ENCODE peak calls at places on chromosomes 13 and 19, in eight cellular contexts. One of them, this sample, is unnamed.

GRCh38 chr13:37869756-37870488 is at the start of gene TRPC4:
- DNase-seq in mucosa of descending colon: peak; percentile 29
- DNase-seq in lower lobe of right lung: peak; percentile 41
- DNase-seq in PC-3: peak; percentile 54
- DNase-seq in epithelial cell of esophagus: peak; percentile 75
- DNase-seq in brain microvascular endothelial cell: peak; percentile 79
- DNase-seq in mammary epithelial cell: peak; percentile 58
- DNase-seq in lung: no peak
- DNase-seq in this sample: peak; percentile 73

GRCh38 chr13:102772042-102772425 is 1.6 kb downstream of the TEX30 start:
- DNase-seq in mucosa of descending colon: no peak
- DNase-seq in mammary epithelial cell: no peak
- DNase-seq in lung: no peak
- DNase-seq in brain microvascular endothelial cell: no peak
- DNase-seq in PC-3: no peak
- DNase-seq in epithelial cell of esophagus: no peak
- DNase-seq in lower lobe of right lung: no peak
- DNase-seq in this sample: no peak

GRCh38 chr19:49546825-49547565 is 19.2 kb downstream of the RCN3 start:
- DNase-seq in brain microvascular endothelial cell: peak; percentile 83
- DNase-seq in PC-3: peak; percentile 99
- DNase-seq in epithelial cell of esophagus: peak; percentile 88
- DNase-seq in mucosa of descending colon: peak; percentile 95
- DNase-seq in lung: peak; percentile 74
- DNase-seq in lower lobe of right lung: no peak
- DNase-seq in mammary epithelial cell: peak; percentile 72
- DNase-seq in this sample: peak; percentile 95

GRCh38 chr13:39036212-39036611 is 1.7 kb downstream of the PROSER1 start:
- DNase-seq in brain microvascular endothelial cell: no peak
- DNase-seq in PC-3: peak; percentile 26
- DNase-seq in lung: no peak
- DNase-seq in mammary epithelial cell: peak; percentile 37
- DNase-seq in lower lobe of right lung: no peak
- DNase-seq in epithelial cell of esophagus: peak; percentile 48
- DNase-seq in mucosa of descending colon: peak; percentile 33
- DNase-seq in this sample: peak; percentile 44

GRCh38 chr13:70736622-70737317 is 628.5 kb upstream of the KLHL1 start:
- DNase-seq in epithelial cell of esophagus: no peak
- DNase-seq in brain microvascular endothelial cell: no peak
- DNase-seq in mammary epithelial cell: no peak
- DNase-seq in mucosa of descending colon: no peak
- DNase-seq in lung: no peak
- DNase-seq in PC-3: no peak
- DNase-seq in lower lobe of right lung: no peak
- DNase-seq in this sample: no peak

GRCh38 chr19:45569619-45570421 is 14.8 kb downstream of the OPA3 start:
- DNase-seq in brain microvascular endothelial cell: no peak
- DNase-seq in mammary epithelial cell: no peak
- DNase-seq in PC-3: peak; percentile 56
- DNase-seq in mucosa of descending colon: peak; percentile 84
- DNase-seq in lung: peak; percentile 53
- DNase-seq in epithelial cell of esophagus: peak; percentile 54
- DNase-seq in lower lobe of right lung: peak; percentile 67
- DNase-seq in this sample: peak; percentile 46

GRCh38 chr13:105573134-105573533 is 962.3 kb downstream of the EFNB2 start:
- DNase-seq in mammary epithelial cell: peak; percentile 12
- DNase-seq in mucosa of descending colon: no peak
- DNase-seq in brain microvascular endothelial cell: no peak
- DNase-seq in PC-3: peak; percentile 43
- DNase-seq in lower lobe of right lung: no peak
- DNase-seq in epithelial cell of esophagus: peak; percentile 40
- DNase-seq in lung: no peak
- DNase-seq in this sample: peak; percentile 13

GRCh38 chr19:6947745-6948144 is 60.4 kb downstream of the ADGRE1 start:
- DNase-seq in brain microvascular endothelial cell: peak; percentile 12
- DNase-seq in mucosa of descending colon: no peak
- DNase-seq in mammary epithelial cell: no peak
- DNase-seq in lower lobe of right lung: no peak
- DNase-seq in epithelial cell of esophagus: peak; percentile 3
- DNase-seq in lung: no peak
- DNase-seq in PC-3: peak; percentile 64
- DNase-seq in this sample: peak; percentile 22

GRCh38 chr13:78753457-78753856 is 94.5 kb upstream of the OBI1 start:
- DNase-seq in lung: no peak
- DNase-seq in mammary epithelial cell: no peak
- DNase-seq in mucosa of descending colon: no peak
- DNase-seq in lower lobe of right lung: no peak
- DNase-seq in epithelial cell of esophagus: no peak
- DNase-seq in brain microvascular endothelial cell: no peak
- DNase-seq in PC-3: no peak
- DNase-seq in this sample: no peak

GRCh38 chr13:111431241-111431640 is 110.8 kb downstream of the TEX29 start:
- DNase-seq in lower lobe of right lung: no peak
- DNase-seq in lung: no peak
- DNase-seq in mammary epithelial cell: no peak
- DNase-seq in epithelial cell of esophagus: no peak
- DNase-seq in mucosa of descending colon: no peak
- DNase-seq in PC-3: no peak
- DNase-seq in brain microvascular endothelial cell: no peak
- DNase-seq in this sample: no peak

GRCh38 chr13:41495044-41495443 is 37.7 kb downstream of the RGCC start:
- DNase-seq in lung: no peak
- DNase-seq in PC-3: no peak
- DNase-seq in mammary epithelial cell: no peak
- DNase-seq in epithelial cell of esophagus: no peak
- DNase-seq in brain microvascular endothelial cell: no peak
- DNase-seq in mucosa of descending colon: no peak
- DNase-seq in lower lobe of right lung: no peak
- DNase-seq in this sample: no peak

GRCh38 chr13:50400930-50401553 is 385.8 kb downstream of the KCNRG start:
- DNase-seq in lung: no peak
- DNase-seq in epithelial cell of esophagus: peak; percentile 88
- DNase-seq in brain microvascular endothelial cell: peak; percentile 73
- DNase-seq in mucosa of descending colon: no peak
- DNase-seq in lower lobe of right lung: no peak
- DNase-seq in PC-3: no peak
- DNase-seq in mammary epithelial cell: peak; percentile 89
- DNase-seq in this sample: peak; percentile 84

GRCh38 chr13:96780105-96780504 is 214.2 kb downstream of the OXGR1 start:
- DNase-seq in mucosa of descending colon: no peak
- DNase-seq in mammary epithelial cell: no peak
- DNase-seq in brain microvascular endothelial cell: peak; percentile 6
- DNase-seq in epithelial cell of esophagus: peak; percentile 19
- DNase-seq in lung: no peak
- DNase-seq in PC-3: peak; percentile 25
- DNase-seq in lower lobe of right lung: no peak
- DNase-seq in this sample: peak; percentile 21

GRCh38 chr19:55454787-55455243 is 6.6 kb downstream of the ISOC2 start:
- DNase-seq in mucosa of descending colon: peak; percentile 46
- DNase-seq in PC-3: peak; percentile 68
- DNase-seq in lung: no peak
- DNase-seq in epithelial cell of esophagus: peak; percentile 59
- DNase-seq in brain microvascular endothelial cell: no peak
- DNase-seq in lower lobe of right lung: no peak
- DNase-seq in mammary epithelial cell: peak; percentile 27
- DNase-seq in this sample: peak; percentile 54

GRCh38 chr19:7792286-7792685 is 29.2 kb downstream of the CLEC4M start:
- DNase-seq in epithelial cell of esophagus: peak; percentile 33
- DNase-seq in lower lobe of right lung: no peak
- DNase-seq in brain microvascular endothelial cell: peak; percentile 5
- DNase-seq in lung: no peak
- DNase-seq in PC-3: peak; percentile 76
- DNase-seq in mammary epithelial cell: peak; percentile 17
- DNase-seq in mucosa of descending colon: no peak
- DNase-seq in this sample: peak; percentile 18

GRCh38 chr13:73465629-73465974 is 406.8 kb downstream of the KLF5 start:
- DNase-seq in PC-3: peak; percentile 85
- DNase-seq in brain microvascular endothelial cell: peak; percentile 3
- DNase-seq in lung: no peak
- DNase-seq in lower lobe of right lung: no peak
- DNase-seq in epithelial cell of esophagus: peak; percentile 97
- DNase-seq in mammary epithelial cell: peak; percentile 96
- DNase-seq in mucosa of descending colon: peak; percentile 59
- DNase-seq in this sample: peak; percentile 10
- H3K4me3 ChIP-seq in PC-3: no peak overlapping the region
- H3K4me3 ChIP-seq in brain microvascular endothelial cell: no peak overlapping the region
- H3K4me3 ChIP-seq in lung: no peak overlapping the region
- H3K4me3 ChIP-seq in lower lobe of right lung: no peak overlapping the region
- H3K4me3 ChIP-seq in epithelial cell of esophagus: no peak overlapping the region
- H3K4me3 ChIP-seq in mammary epithelial cell: no peak overlapping the region
- H3K4me3 ChIP-seq in mucosa of descending colon: no peak overlapping the region
- H3K4me3 ChIP-seq in this sample: no peak overlapping the region

GRCh38 chr19:33124207-33125098 is 7.5 kb upstream of the WDR88 start:
- DNase-seq in lower lobe of right lung: no peak
- DNase-seq in brain microvascular endothelial cell: no peak
- DNase-seq in epithelial cell of esophagus: no peak
- DNase-seq in PC-3: no peak
- DNase-seq in lung: no peak
- DNase-seq in mammary epithelial cell: no peak
- DNase-seq in mucosa of descending colon: no peak
- DNase-seq in this sample: no peak
- TF ChIP-seq CTCF in lower lobe of right lung: no peak
- TF ChIP-seq CTCF in brain microvascular endothelial cell: no peak
- TF ChIP-seq CTCF in epithelial cell of esophagus: no peak
- TF ChIP-seq CTCF in PC-3: no peak
- TF ChIP-seq CTCF in lung: no peak
- TF ChIP-seq CTCF in mammary epithelial cell: no peak
- TF ChIP-seq CTCF in mucosa of descending colon: no peak
- TF ChIP-seq CTCF in this sample: no peak

GRCh38 chr19:3683866-3684816 is 16.1 kb downstream of the PIP5K1C start:
- DNase-seq in brain microvascular endothelial cell: peak; percentile 95
- DNase-seq in lung: no peak
- DNase-seq in lower lobe of right lung: peak; percentile 46
- DNase-seq in epithelial cell of esophagus: no peak
- DNase-seq in PC-3: no peak
- DNase-seq in mucosa of descending colon: no peak
- DNase-seq in mammary epithelial cell: no peak
- DNase-seq in this sample: peak; percentile 77

GRCh38 chr19:3687774-3688706 is 12.2 kb downstream of the PIP5K1C start:
- DNase-seq in mucosa of descending colon: peak; percentile 45
- DNase-seq in brain microvascular endothelial cell: no peak
- DNase-seq in lung: no peak
- DNase-seq in PC-3: no peak
- DNase-seq in mammary epithelial cell: peak; percentile 43
- DNase-seq in lower lobe of right lung: peak; percentile 60
- DNase-seq in epithelial cell of esophagus: peak; percentile 26
- DNase-seq in this sample: no peak

GRCh38 chr19:3684817-3685410 is 15.4 kb downstream of the PIP5K1C start:
- DNase-seq in brain microvascular endothelial cell: no peak
- DNase-seq in PC-3: no peak
- DNase-seq in lung: no peak
- DNase-seq in epithelial cell of esophagus: no peak
- DNase-seq in mucosa of descending colon: no peak
- DNase-seq in lower lobe of right lung: no peak
- DNase-seq in mammary epithelial cell: no peak
- DNase-seq in this sample: no peak

GRCh38 chr19:3690551-3691371 is 9.5 kb downstream of the PIP5K1C start:
- DNase-seq in mammary epithelial cell: no peak
- DNase-seq in brain microvascular endothelial cell: no peak
- DNase-seq in mucosa of descending colon: no peak
- DNase-seq in lung: no peak
- DNase-seq in epithelial cell of esophagus: no peak
- DNase-seq in lower lobe of right lung: peak; percentile 45
- DNase-seq in PC-3: no peak
- DNase-seq in this sample: no peak

GRCh38 chr19:3687393-3687773 is 12.9 kb downstream of the PIP5K1C start:
- DNase-seq in lower lobe of right lung: no peak
- DNase-seq in lung: no peak
- DNase-seq in mucosa of descending colon: no peak
- DNase-seq in PC-3: no peak
- DNase-seq in epithelial cell of esophagus: no peak
- DNase-seq in mammary epithelial cell: no peak
- DNase-seq in brain microvascular endothelial cell: no peak
- DNase-seq in this sample: no peak
- H3K4me3 ChIP-seq in lower lobe of right lung: peak overlapping the region; percentile 33
- H3K4me3 ChIP-seq in lung: no peak overlapping the region
- H3K4me3 ChIP-seq in mucosa of descending colon: no peak overlapping the region
- H3K4me3 ChIP-seq in PC-3: no peak overlapping the region
- H3K4me3 ChIP-seq in epithelial cell of esophagus: no peak overlapping the region
- H3K4me3 ChIP-seq in mammary epithelial cell: peak overlapping the region; percentile 5
- H3K4me3 ChIP-seq in brain microvascular endothelial cell: no peak overlapping the region
- H3K4me3 ChIP-seq in this sample: no peak overlapping the region

DNA sequence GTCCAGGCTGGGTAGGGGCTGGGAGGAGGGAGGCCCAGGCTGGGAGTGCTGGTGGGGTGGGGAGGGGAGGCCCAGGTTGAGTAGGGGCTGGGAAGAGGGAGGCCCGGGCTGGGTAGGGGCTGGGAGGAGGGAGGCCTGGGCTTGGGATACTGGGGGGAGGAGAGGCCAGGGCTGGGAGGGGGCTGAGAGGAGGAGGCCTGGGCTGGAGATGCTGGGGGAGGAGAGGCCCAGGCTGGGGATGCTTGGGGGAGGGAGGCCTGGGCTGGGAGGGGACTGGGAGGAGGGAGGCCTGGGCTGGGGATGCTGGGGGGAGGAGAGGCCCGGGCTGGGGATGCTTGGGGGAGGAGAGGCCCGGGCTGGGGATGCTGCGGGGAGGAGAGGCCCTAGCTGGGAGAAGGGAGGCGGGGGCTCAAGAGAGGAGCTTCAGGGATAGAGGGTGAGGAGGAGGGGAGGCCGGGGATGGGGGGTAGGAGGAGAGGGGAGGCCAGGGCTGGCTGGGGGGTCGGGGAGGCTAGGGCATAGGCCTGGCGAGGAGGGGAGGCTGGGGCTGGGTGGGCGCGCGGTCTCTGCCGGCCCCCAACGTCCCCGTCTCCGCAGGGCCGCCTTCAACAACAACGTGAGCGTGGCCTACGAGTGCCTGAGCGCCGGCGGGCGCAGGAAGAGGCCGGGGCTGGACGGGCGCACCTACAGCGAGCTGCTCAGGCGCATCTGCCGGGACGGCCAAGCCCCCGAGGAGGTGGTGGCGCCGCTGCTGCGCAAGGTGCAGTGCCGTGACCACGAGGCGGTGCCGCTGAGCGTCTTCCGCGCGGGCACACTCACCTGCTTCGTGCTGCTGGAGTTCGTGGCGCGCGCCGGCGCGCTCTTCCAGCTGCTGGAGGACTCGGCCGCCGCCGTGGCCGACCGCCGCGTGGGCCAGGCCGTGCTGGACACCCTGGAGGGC is 11.3 kb downstream of the TPGS1 start:
- DNase-seq in PC-3: no peak
- DNase-seq in mammary epithelial cell: no peak
- DNase-seq in epithelial cell of esophagus: peak; percentile 43
- DNase-seq in lung: no peak
- DNase-seq in brain microvascular endothelial cell: no peak
- DNase-seq in lower lobe of right lung: no peak
- DNase-seq in mucosa of descending colon: peak; percentile 59
- DNase-seq in this sample: peak; percentile 74
- TF ChIP-seq CTCF in PC-3: no peak
- TF ChIP-seq CTCF in mammary epithelial cell: no peak
- TF ChIP-seq CTCF in epithelial cell of esophagus: peak; percentile 17
- TF ChIP-seq CTCF in lung: no peak
- TF ChIP-seq CTCF in brain microvascular endothelial cell: no peak
- TF ChIP-seq CTCF in lower lobe of right lung: no peak
- TF ChIP-seq CTCF in mucosa of descending colon: no peak
- TF ChIP-seq CTCF in this sample: no peak

DNA sequence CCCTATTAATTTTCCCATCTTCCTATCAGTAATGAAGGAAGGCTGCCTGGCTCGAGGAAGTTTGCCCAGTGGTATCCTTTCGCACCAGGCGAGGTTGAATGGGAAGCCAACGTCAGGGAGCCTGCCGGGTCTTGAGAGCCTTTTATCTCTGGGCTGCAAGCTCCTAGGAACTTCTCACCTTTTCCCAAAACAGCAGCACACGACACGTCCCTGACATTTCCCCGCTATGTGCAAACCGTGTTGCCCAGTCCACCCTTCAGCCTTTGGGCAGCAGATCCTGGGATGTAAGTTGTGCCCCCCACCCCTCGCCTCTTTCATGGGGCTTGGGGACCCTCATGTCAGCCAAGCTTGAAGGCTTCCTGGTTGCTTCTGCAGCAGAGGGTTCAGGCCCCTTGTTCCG is 179.1 kb downstream of the ZNF536 start:
- DNase-seq in brain microvascular endothelial cell: no peak
- DNase-seq in lower lobe of right lung: no peak
- DNase-seq in mammary epithelial cell: no peak
- DNase-seq in mucosa of descending colon: no peak
- DNase-seq in PC-3: no peak
- DNase-seq in epithelial cell of esophagus: no peak
- DNase-seq in lung: no peak
- DNase-seq in this sample: no peak
- H3K4me3 ChIP-seq in brain microvascular endothelial cell: no peak overlapping the region
- H3K4me3 ChIP-seq in lower lobe of right lung: no peak overlapping the region
- H3K4me3 ChIP-seq in mammary epithelial cell: no peak overlapping the region
- H3K4me3 ChIP-seq in mucosa of descending colon: no peak overlapping the region
- H3K4me3 ChIP-seq in PC-3: no peak overlapping the region
- H3K4me3 ChIP-seq in epithelial cell of esophagus: no peak overlapping the region
- H3K4me3 ChIP-seq in lung: no peak overlapping the region
- H3K4me3 ChIP-seq in this sample: no peak overlapping the region